ENCODE peak calls at places on chromosomes 4 and X, in four cellular contexts. L, M, X and P are unnamed samples.

GRCh38 chrX:12975670-12975965 is 708 bp downstream of the TMSB4X start:
- DNase-seq in L (no peak), M (no peak), X (no peak), P (peak)

GRCh38 chrX:56248492-56248891 is 16.3 kb downstream of the KLF8 start:
- DNase-seq in M (peak), L (no peak), X (no peak), P (peak)

GRCh38 chr4:151694819-151695730 is 65.7 kb downstream of the GATB start:
- DNase-seq in L (no peak), X (no peak), M (no peak), P (no peak)

GRCh38 chrX:29652484-29652883 is 562.9 kb upstream of the MAGEB2 start:
- DNase-seq in X (no peak), L (no peak), M (no peak), P (no peak)

GRCh38 chrX:110407910-110408545 is 49.4 kb downstream of the RTL9 start:
- DNase-seq in M (peak), L (no peak), X (no peak), P (peak)

GRCh38 chr4:8329859-8330761 is 60.6 kb downstream of the HTRA3 start:
- DNase-seq in M (no peak), X (no peak), L (no peak), P (no peak)

GRCh38 chr4:30839583-30840520 is 119.7 kb downstream of the PCDH7 start:
- DNase-seq in M (no peak), L (no peak), X (no peak), P (no peak)

GRCh38 chrX:67543818-67544217 is at the start of gene AR:
- DNase-seq in L (no peak), X (no peak), M (peak), P (peak)

GRCh38 chr4:165355900-165356300 is 22.9 kb upstream of the CPE start:
- DNase-seq in L (no peak), M (peak), X (no peak), P (peak)

GRCh38 chr4:3107271-3108185 is 33.0 kb downstream of the HTT start:
- DNase-seq in X (no peak), M (no peak), L (no peak), P (peak)

GRCh38 chr4:103786014-103786413 is 66.2 kb upstream of the TACR3 start:
- DNase-seq in M (peak), X (no peak), L (no peak), P (peak)

GRCh38 chrX:153370293-153371055 is 30.7 kb downstream of the PNMA6E start:
- DNase-seq in M (no peak), L (no peak), X (no peak), P (no peak)

GRCh38 chr4:167219090-167219489 is 15.2 kb downstream of the SPOCK3 start:
- DNase-seq in L (no peak), X (no peak), M (no peak), P (no peak)

GRCh38 chrX:21004835-21005234 is 369.4 kb upstream of the CNKSR2 start:
- DNase-seq in M (no peak), L (no peak), X (no peak), P (no peak)

GRCh38 chrX:9122504-9123245 is 88.7 kb upstream of the FAM9B start:
- DNase-seq in M (no peak), X (no peak), L (no peak), P (no peak)

GRCh38 chr4:3344596-3344995 is 51.8 kb downstream of the RGS12 start:
- DNase-seq in L (no peak), X (no peak), M (no peak), P (no peak)

GRCh38 chr4:101421393-101421792 is 74.1 kb upstream of the PPP3CA start:
- DNase-seq in X (no peak), L (no peak), M (no peak), P (no peak)

GRCh38 chr4:13705521-13706035 is 78.1 kb upstream of the BOD1L1 start:
- DNase-seq in L (no peak), X (peak), M (no peak), P (peak)

GRCh38 chrX:138034136-138034535 is 468.2 kb downstream of the ZIC3 start:
- DNase-seq in M (no peak), L (no peak), X (no peak), P (no peak)

GRCh38 chr4:53855886-53856260 is 208.5 kb downstream of the CHIC2 start:
- DNase-seq in X (no peak), M (peak), L (no peak), P (no peak)

GRCh38 chr4:152220201-152220666 is 315.7 kb downstream of the FBXW7 start:
- DNase-seq in X (no peak), L (no peak), M (no peak), P (no peak)

GRCh38 chr4:42643685-42644084 is 13.2 kb downstream of the ATP8A1 start:
- DNase-seq in X (no peak), L (no peak), M (no peak), P (no peak)

GRCh38 chr4:2962099-2962455 is 1.1 kb downstream of the NOP14 start:
- DNase-seq in L (no peak), X (no peak), M (no peak), P (no peak)

GRCh38 chrX:43969504-43970501 is 3.4 kb downstream of the NDP start:
- DNase-seq in M (peak), X (no peak), L (no peak), P (no peak)

GRCh38 chr4:37762294-37763163 is 64.0 kb upstream of the PGM2 start:
- DNase-seq in M (peak), L (no peak), X (no peak), P (no peak)

GRCh38 chr4:103493450-103494159 is 226.2 kb downstream of the TACR3 start:
- DNase-seq in L (no peak), M (no peak), X (no peak), P (no peak)

GRCh38 chrX:1507511-1508463 is 29.2 kb downstream of the P2RY8 start:
- DNase-seq in L (peak), X (no peak), M (no peak), P (no peak)

GRCh38 chr4:94413085-94413685 is 38.6 kb upstream of the PDLIM5 start:
- DNase-seq in M (no peak), L (no peak), X (no peak), P (no peak)

GRCh38 chr4:6301732-6302442 is 32.2 kb downstream of the WFS1 start:
- DNase-seq in L (no peak), M (no peak), X (no peak), P (no peak)

GRCh38 chr4:107468812-107469211 is 251.2 kb downstream of the PAPSS1 start:
- DNase-seq in L (no peak), M (no peak), X (no peak), P (no peak)

GRCh38 chrX:86806786-86807185 is 658.5 kb downstream of the DACH2 start:
- DNase-seq in L (no peak), X (no peak), M (peak), P (no peak)

GRCh38 chr4:152348670-152349069 is 187.2 kb downstream of the FBXW7 start:
- DNase-seq in M (no peak), X (no peak), L (no peak), P (no peak)

GRCh38 chr4:176534566-176534965 is 214.8 kb downstream of the SPCS3 start:
- DNase-seq in L (no peak), X (no peak), M (no peak), P (no peak)

GRCh38 chrX:39309018-39309620 is 507.9 kb downstream of the MID1IP1 start:
- DNase-seq in L (no peak), M (no peak), X (no peak), P (no peak)

GRCh38 chr4:173509031-173510001 is 20.7 kb downstream of the HAND2 start:
- DNase-seq in M (peak), L (no peak), X (no peak), P (no peak)

GRCh38 chr4:173505924-173506779 is 23.9 kb downstream of the HAND2 start:
- DNase-seq in L (no peak), X (no peak), M (peak), P (no peak)

GRCh38 chr4:173506780-173507211 is 23.2 kb downstream of the HAND2 start:
- DNase-seq in M (no peak), L (no peak), X (no peak), P (no peak)

GRCh38 chr4:173508386-173509002 is 21.5 kb downstream of the HAND2 start:
- DNase-seq in L (no peak), M (no peak), X (no peak), P (no peak)

DNA sequence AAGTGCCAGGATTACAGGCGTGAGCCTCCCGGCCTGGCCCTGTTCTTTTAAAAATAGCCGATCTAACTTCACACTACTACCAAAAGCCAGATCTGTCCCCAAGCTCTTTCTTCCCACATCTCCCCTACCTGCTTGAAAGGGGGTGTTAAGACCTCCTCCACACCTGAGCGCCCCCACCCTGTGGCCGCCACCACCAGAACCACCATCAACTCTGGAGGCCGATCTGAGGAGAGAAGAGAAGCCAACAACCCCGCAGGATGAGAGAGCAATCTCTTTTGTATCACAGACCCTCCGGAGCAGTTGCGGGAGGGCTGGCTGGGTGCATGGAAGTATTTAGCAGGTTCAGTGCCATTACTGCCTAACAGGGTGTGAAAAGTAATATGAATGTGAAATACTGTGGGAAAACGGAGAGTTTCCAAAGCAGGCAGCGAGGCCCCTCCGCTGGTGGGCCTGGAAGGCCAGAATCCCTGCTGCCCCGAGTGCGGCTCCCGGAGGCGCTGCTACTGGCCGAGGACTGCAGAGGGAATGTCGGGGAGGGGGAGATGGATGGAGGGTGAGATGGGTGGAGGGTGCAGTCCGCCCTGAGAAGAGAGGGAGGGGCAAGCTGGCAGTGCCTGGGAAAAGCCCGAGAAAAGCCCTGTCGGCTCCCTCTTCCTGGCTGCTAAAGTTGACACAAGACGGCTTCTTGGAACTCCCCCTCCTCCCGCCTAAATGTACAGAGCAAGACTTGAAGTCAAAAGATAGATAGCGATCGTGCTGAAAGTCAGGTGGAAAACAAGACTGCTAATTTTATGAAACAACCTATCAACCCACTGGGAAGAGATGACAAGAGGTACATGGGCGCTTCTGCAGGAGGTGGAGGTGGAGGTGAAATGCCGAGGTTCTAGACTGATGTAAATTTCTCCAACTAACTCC is 22.3 kb downstream of the HAND2 start:
- DNase-seq in L (no peak), M (no peak), X (no peak), P (no peak)
- TF ChIP-seq POLR2A in L (no peak), M (no peak), X (no peak), P (no peak)

DNA sequence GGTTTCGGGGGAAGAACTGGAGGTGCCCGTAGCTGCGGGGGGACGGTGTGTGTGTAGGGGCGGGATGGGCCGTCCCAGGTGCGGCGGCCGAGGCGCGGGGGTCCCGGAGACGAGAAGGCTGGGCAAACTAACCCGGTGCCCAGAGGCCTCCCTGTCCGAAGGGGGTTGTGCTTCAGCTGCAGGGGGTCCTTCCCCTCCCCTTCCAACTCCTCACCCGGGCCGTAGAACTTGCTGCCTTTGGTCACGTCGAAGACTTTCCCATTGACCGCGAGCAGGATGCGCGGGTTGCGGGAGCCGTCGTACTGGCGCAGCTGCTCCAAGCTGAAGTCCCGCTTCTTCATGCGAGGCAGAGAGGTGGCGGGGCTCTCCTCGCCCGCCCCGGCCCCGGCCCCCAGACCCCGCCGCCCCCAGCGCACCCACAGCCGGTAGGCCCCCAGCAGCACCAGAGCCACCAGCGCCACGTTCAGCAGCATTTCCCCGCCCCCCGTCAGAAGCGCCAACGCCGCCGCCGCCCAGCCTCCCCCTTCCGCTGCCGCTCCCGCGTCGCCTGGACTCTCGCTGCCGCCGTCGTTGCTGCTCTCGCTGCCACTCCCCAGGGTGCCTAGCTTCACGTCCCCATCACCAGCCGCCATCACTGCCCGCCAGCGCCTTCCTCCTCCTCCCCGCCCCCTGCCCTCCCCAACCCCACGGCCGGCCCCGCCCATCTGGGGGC is at the start of gene PGRMC2:
- DNase-seq in M (no peak), X (peak), L (peak), P (peak)
- TF ChIP-seq POLR2A in M (peak), X (no peak), L (no peak), P (peak)

DNA sequence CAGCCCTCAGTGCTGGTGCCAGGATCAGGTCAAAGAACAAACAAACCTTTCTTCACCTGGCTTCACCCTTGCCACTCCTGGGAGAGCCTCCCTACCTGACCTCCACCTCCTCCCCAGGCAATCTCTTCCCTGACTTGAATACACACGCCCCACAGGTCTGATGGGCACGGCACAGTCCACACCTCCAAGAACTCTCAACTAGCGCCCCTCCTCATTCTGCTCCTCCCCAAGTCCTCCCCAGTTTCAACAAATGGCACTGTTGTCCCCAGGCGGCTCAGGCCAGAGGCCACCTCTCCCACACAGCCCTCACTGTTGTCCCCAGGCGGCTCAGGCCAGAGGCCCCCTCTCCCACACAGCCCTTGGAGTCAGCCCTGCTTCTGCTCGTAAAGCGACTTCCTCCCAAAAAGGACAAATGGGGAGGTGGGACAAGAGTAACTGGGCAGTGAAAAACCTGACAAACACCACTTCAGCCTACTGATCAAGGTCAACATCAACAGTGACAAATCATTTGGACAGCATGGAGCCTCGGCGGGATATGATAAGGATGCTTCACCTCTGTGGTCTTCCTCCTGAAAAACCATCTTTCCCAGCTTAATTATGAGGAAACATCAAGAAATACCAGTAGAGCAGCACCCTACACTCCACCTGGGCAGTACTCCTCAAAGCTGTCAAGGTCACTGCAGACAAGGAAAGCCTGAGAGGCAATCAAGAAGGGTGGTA is 2.9 kb downstream of the LETM1 start:
- DNase-seq in M (peak), L (no peak), X (no peak), P (no peak)
- TF ChIP-seq POLR2A in M (no peak), L (no peak), X (no peak), P (no peak)

DNA sequence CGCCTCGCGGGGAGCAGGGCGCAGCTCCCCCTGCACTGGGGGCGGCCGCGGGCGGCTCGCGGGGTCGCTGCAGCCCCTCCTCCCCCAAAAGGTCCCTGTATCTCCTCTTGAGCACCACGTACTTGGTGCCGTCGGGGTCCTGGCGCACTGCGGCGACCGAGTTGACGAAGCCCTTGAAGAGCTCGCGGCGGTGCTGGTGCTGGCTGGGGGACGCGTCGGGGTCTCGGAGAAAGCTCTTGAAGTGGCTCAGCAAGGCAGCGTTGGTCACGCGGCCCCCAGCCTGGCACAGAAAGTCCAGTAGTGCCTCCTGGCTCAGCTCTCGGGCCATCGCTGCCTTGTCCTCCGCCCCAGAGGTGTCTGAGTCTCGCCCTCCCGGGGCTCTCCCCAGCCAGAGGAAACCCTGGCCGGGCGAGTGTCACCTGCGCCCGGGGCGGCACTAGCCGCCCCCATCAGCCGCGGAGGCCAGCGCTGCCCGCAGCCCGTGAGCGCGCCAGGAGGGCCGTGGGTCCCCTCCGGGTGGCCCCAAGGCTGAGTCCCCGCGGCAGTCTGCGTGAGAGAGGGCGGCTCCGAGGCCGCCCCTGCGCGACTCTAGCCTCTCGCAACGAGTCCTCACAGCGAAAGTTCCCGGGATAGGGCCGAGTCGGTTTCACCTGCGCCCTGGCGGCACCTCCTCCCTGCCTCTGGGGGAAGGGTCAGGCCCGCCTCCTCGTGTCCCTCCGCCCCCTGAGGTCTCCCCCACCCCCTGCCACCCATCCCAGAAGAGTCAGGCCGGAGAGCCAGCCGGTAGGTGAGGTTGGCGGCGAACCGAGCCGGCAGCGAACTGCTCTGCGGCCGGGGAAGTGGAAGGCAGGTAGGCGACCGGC is at the start of gene SOWAHB:
- DNase-seq in X (no peak), L (peak), M (peak), P (peak)
- TF ChIP-seq POLR2A in X (no peak), L (no peak), M (no peak), P (peak)

GRCh38 chrX:33210156-33210555 is 1.2 kb downstream of the DMD start:
- DNase-seq in M (no peak), L (no peak), X (no peak), P (no peak)

GRCh38 chrX:33207056-33207455 is 4.3 kb downstream of the DMD start:
- DNase-seq in X (no peak), L (no peak), M (no peak), P (no peak)

DNA sequence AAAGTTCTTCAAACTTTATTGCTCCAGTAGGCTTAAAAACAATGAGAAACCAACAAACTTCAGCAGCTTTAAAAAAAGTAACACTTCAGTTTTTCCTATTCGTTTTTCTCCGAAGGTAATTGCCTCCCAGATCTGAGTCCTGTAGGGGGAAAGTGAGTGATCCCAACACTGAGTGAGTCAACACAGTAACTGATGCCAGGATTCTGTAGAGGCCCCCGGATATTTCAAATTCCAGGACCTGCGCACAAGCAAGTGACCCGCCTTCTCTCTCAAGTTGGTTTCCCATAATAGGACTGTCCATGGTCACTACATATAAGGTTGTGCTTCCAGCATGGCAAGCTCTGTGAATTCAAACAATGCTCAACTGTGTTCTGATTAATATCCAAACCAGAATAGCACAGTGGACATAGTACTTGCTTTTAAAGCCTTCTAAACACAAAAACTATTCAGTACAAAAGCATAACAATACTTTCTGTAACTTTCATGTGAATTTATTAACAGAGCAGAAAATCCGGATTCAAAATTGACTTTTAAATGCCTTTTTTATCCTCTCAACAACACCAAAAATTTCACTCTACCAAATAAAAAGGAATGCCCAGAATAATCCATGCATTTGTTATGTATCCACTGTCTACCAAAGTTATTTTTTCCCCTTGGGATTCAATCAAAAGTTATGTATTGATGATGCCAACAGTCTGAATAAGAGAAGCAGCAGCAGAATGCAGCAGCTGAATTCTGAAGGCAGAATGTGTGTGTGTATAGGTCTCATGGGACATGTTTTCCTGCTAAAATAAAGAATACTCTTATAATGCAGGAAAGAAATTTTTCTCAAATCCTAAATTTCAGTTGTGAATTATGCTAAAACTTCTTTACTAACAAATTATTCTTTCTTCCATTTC is at the start of gene DMD:
- DNase-seq in X (no peak), M (peak), L (no peak), P (peak)
- TF ChIP-seq POLR2A in X (no peak), M (no peak), L (no peak), P (no peak)